ENCODE peak calls at places on chromosome 6, in nine cellular contexts. P, S, L, T, D, V, N, J and F are unnamed samples.

GRCh38 chr6:170268216-170269129 is 22.4 kb downstream of the DLL1 start:
- DNase-seq in P (no peak), S (no peak), L (no peak), T (no peak), D (no peak), V (no peak), N (no peak), J (no peak), F (no peak)

GRCh38 chr6:170152111-170152926 is 138.6 kb downstream of the DLL1 start:
- DNase-seq in P (peak; percentile 76), S (no peak), L (peak; percentile 77), T (no peak), D (no peak), V (peak; percentile 62), N (no peak), J (no peak), F (peak; percentile 52)

GRCh38 chr6:52522655-52523054 is 54.2 kb downstream of the TRAM2 start:
- DNase-seq in P (no peak), S (no peak), L (no peak), T (no peak), D (no peak), V (no peak), N (no peak), J (no peak), F (no peak)

GRCh38 chr6:88114838-88115237 is 51.3 kb downstream of the CNR1 start:
- DNase-seq in P (no peak), S (no peak), L (no peak), T (no peak), D (no peak), V (no peak), N (no peak), J (no peak), F (no peak)

GRCh38 chr6:135851442-135852271 is at the start of gene PDE7B:
- DNase-seq in P (peak; percentile 74), S (peak; percentile 83), L (peak; percentile 87), T (peak; percentile 91), D (no peak), V (peak; percentile 55), N (no peak), J (peak; percentile 90), F (peak; percentile 69)

GRCh38 chr6:30260036-30260504 is 46.9 kb upstream of the TRIM26 start:
- DNase-seq in P (no peak), S (no peak), L (no peak), T (no peak), D (no peak), V (peak; percentile 66), N (no peak), J (no peak), F (no peak)

GRCh38 chr6:129105035-129105434 is 222.1 kb downstream of the LAMA2 start:
- DNase-seq in P (no peak), S (no peak), L (no peak), T (no peak), D (no peak), V (no peak), N (no peak), J (no peak), F (no peak)

GRCh38 chr6:25315194-25315593 is 36.0 kb downstream of the CARMIL1 start:
- DNase-seq in P (no peak), S (no peak), L (no peak), T (no peak), D (no peak), V (no peak), N (no peak), J (no peak), F (no peak)

GRCh38 chr6:5782783-5783567 is 223.8 kb downstream of the NRN1 start:
- DNase-seq in P (peak; percentile 94), S (no peak), L (no peak), T (no peak), D (no peak), V (no peak), N (peak; percentile 12), J (no peak), F (no peak)

GRCh38 chr6:44264154-44265002 is 973 bp downstream of the NFKBIE start:
- DNase-seq in P (peak; percentile 72), S (no peak), L (no peak), T (no peak), D (peak; percentile 63), V (no peak), N (no peak), J (no peak), F (no peak)

GRCh38 chr6:91304506-91304905 is 717.6 kb upstream of the MAP3K7 start:
- DNase-seq in P (no peak), S (no peak), L (no peak), T (no peak), D (no peak), V (no peak), N (no peak), J (no peak), F (no peak)

GRCh38 chr6:33075568-33076405 is at the start of gene HLA-DPB1:
- DNase-seq in P (no peak), S (no peak), L (no peak), T (peak; percentile 36), D (peak; percentile 65), V (no peak), N (peak; percentile 20), J (no peak), F (no peak)

GRCh38 chr6:33719326-33719987 is 8.0 kb upstream of the UQCC2 start:
- DNase-seq in P (no peak), S (no peak), L (no peak), T (no peak), D (no peak), V (no peak), N (no peak), J (no peak), F (no peak)

GRCh38 chr6:119148102-119148824 is 69.8 kb upstream of the FAM184A start:
- DNase-seq in P (no peak), S (peak; percentile 26), L (no peak), T (peak; percentile 47), D (peak; percentile 47), V (peak; percentile 47), N (peak; percentile 79), J (no peak), F (no peak)

GRCh38 chr6:72505446-72505845 is 116.4 kb upstream of the KCNQ5 start:
- DNase-seq in P (no peak), S (no peak), L (no peak), T (no peak), D (no peak), V (no peak), N (no peak), J (no peak), F (no peak)

GRCh38 chr6:6026513-6027205 is 19.9 kb upstream of the NRN1 start:
- DNase-seq in P (no peak), S (no peak), L (no peak), T (no peak), D (no peak), V (no peak), N (no peak), J (no peak), F (no peak)

GRCh38 chr6:106907754-106908153 is 66.8 kb downstream of the CD24 start:
- DNase-seq in P (no peak), S (no peak), L (no peak), T (no peak), D (no peak), V (no peak), N (no peak), J (no peak), F (no peak)
- TF ChIP-seq EP300 in P (no peak), S (no peak), L (no peak), T (no peak), D (no peak), V (no peak), N (no peak), J (no peak), F (no peak)

GRCh38 chr6:40735126-40735920 is 148.2 kb upstream of the LRFN2 start:
- DNase-seq in P (no peak), S (no peak), L (no peak), T (no peak), D (no peak), V (no peak), N (no peak), J (no peak), F (no peak)
- TF ChIP-seq EP300 in P (no peak), S (no peak), L (no peak), T (no peak), D (no peak), V (no peak), N (no peak), J (no peak), F (no peak)

GRCh38 chr6:106107043-106107613 is 21.0 kb downstream of the PRDM1 start:
- DNase-seq in P (no peak), S (no peak), L (no peak), T (no peak), D (no peak), V (no peak), N (no peak), J (no peak), F (no peak)
- TF ChIP-seq EP300 in P (no peak), S (no peak), L (no peak), T (no peak), D (no peak), V (no peak), N (no peak), J (no peak), F (no peak)

GRCh38 chr6:158069800-158070195 is 88.1 kb downstream of the SYNJ2 start:
- DNase-seq in P (no peak), S (no peak), L (no peak), T (no peak), D (no peak), V (no peak), N (no peak), J (no peak), F (no peak)

GRCh38 chr6:158067436-158068015 is 85.9 kb downstream of the SYNJ2 start:
- DNase-seq in P (no peak), S (no peak), L (no peak), T (no peak), D (no peak), V (no peak), N (no peak), J (peak; percentile 28), F (no peak)

GRCh38 chr6:158070513-158070912 is 88.8 kb downstream of the SYNJ2 start:
- DNase-seq in P (no peak), S (no peak), L (no peak), T (no peak), D (no peak), V (no peak), N (no peak), J (no peak), F (no peak)

GRCh38 chr6:158068156-158068892 is 86.7 kb downstream of the SYNJ2 start:
- DNase-seq in P (no peak), S (no peak), L (no peak), T (no peak), D (no peak), V (no peak), N (no peak), J (peak; percentile 53), F (no peak)

DNA sequence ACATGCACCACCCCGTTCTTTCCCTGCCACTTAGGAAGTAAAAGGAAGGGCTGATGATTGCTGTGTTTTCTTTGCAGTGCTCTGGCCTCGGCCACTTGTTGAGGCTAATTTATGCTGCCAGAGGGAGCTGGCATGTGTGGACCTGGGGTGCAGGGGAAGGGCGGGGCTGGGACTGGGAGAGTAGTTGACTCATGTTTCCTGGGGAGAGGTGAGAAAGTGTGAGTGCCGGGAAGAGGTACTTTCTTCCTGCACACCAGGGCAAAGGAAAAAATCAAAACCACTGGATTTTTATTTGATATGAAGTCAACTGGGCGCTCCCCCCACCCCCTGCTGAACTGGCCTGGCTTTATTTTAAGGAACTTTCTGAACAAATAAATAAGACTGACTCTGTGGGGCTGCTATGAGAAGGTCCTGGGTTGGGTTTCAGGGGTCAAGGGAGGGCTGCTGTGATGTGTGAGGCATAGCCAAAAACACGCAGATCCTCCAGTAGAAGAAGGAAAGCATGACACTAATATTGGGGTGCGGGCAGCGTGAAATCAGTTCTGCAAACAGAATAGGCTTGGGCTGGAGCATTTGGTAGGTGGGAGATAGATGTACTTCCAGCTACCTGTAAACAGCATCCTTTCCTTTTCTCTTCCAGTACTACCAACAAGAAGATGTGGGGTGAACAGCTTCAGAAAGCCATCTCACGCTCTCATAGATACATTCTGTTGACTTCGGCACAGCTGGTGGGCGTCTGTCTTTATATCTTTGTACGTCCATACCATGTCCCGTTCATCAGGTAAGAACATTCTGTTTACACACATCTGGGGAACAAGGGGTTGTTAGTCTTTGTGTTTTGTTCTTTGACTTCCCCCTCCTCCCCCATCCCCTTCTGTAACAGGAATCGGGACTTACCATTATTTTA is 87.5 kb downstream of the SYNJ2 start:
- DNase-seq in P (peak; percentile 84), S (no peak), L (no peak), T (peak; percentile 55), D (peak; percentile 34), V (no peak), N (no peak), J (peak; percentile 61), F (no peak)
- TF ChIP-seq EP300 in P (no peak), S (no peak), L (no peak), T (no peak), D (no peak), V (no peak), N (no peak), J (no peak), F (no peak)